ENCODE peak calls at places on chromosomes 16 and 17, in four cellular contexts. V is heart right ventricle, G is esophagus muscularis mucosa, O is colonic mucosa. T is an unnamed sample.

GRCh38 chr17:7650509-7651096 is at the start of gene ATP1B2:
- DNase-seq in G (no peak), O (peak; percentile 70), V (peak; percentile 68), T (peak; percentile 59)

GRCh38 chr17:59328534-59329095 is 2.8 kb upstream of the YPEL2 start:
- DNase-seq in G (no peak), V (no peak), O (no peak), T (no peak)

GRCh38 chr17:45384047-45384799 is 48.4 kb downstream of the ARHGAP27 start:
- DNase-seq in G (no peak), O (no peak), V (no peak), T (no peak)

GRCh38 chr16:72221216-72221995 is 49.5 kb upstream of the PMFBP1 start:
- DNase-seq in G (no peak), O (no peak), V (no peak), T (no peak)

GRCh38 chr17:45790296-45790922 is 6.3 kb downstream of the CRHR1 start:
- DNase-seq in O (no peak), V (no peak), G (no peak), T (no peak)

GRCh38 chr17:29292071-29292991 is 1.6 kb downstream of the NUFIP2 start:
- DNase-seq in G (no peak), O (peak; percentile 63), V (peak; percentile 70), T (peak; percentile 63)

GRCh38 chr16:1726661-1727502 is 20.9 kb downstream of the MAPK8IP3 start:
- DNase-seq in V (no peak), G (no peak), O (no peak), T (no peak)

GRCh38 chr17:19558946-19559345 is 25.3 kb downstream of the SLC47A1 start:
- DNase-seq in O (no peak), G (no peak), V (no peak), T (no peak)

GRCh38 chr16:19086322-19087199 is 19.1 kb downstream of the COQ7 start:
- DNase-seq in O (peak; percentile 91), G (peak; percentile 95), V (peak; percentile 79), T (peak; percentile 66)

GRCh38 chr16:23061669-23062068 is 87.6 kb downstream of the USP31 start:
- DNase-seq in O (no peak), V (no peak), G (peak; percentile 53), T (no peak)

DNA sequence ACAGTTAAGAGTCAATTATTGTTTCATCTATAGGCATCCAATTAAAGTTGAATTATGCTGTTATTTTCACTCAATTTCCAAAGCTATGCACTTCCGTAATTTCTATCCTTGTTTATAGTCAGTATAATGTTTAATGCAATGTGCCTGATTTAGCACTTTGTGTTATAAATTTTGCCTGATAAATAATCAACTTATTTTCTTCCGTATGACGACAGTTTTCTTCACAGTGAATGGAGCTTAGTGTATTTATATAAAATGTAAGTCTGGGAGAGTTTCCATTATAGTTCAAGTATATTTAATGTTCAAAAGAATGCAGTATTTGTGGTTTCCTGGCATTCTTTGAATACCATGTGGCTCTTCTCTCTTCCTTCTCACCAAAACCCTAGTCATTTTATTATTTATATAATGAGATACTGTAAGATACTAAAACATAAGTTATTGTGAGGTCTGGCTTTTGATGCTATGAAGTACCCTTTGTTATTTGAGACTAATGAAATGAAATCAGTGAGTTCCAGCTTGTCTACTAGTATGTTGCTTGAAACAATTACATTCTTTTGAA is 240.6 kb downstream of the PRKCA start:
- DNase-seq in G (no peak), O (no peak), V (no peak), T (no peak)
- H3K4me1 ChIP-seq in G (peaks cover 63% of the 10 kb centered on the region), O (peaks cover 14% of the 10 kb centered on the region), V (peaks cover 16% of the 10 kb centered on the region), T (peaks cover 64% of the 10 kb centered on the region)

DNA sequence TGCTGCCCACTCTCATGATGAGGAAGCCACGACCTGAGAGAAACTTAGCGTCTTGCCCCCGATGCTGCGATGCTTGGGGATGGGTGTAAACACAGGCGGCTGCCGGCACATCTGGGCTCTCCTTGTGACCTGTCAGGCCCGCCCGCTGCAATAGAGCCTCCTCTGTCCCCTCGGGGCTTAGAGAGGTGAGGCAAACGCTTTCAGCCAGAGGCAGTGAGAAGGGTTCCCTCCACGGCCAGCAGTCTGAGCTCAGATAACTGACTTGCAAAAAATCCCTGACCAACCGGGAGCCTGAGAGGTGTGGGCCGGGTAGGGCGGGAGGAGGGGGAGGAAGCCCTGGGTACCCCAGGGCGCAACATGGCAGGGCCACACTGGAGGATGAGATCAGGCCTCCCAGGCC is 260.6 kb downstream of the C16orf95 start:
- DNase-seq in O (no peak), G (no peak), V (no peak), T (no peak)
- H3K27me3 ChIP-seq in O (peaks cover 5% of the 10 kb centered on the region), G (no peaks in the 10 kb centered on the region), V (peaks cover 18% of the 10 kb centered on the region), T (no peaks in the 10 kb centered on the region)

GRCh38 chr16:14037960-14038359 is 33.2 kb upstream of the MRTFB start:
- DNase-seq in G (no peak), V (no peak), O (no peak), T (no peak)

GRCh38 chr16:14043278-14043677 is 27.8 kb upstream of the MRTFB start:
- DNase-seq in G (no peak), O (no peak), V (no peak), T (no peak)

GRCh38 chr16:14041164-14041563 is 30.0 kb upstream of the MRTFB start:
- DNase-seq in G (no peak), V (no peak), O (no peak), T (no peak)

GRCh38 chr16:14042706-14043105 is 28.4 kb upstream of the MRTFB start:
- DNase-seq in O (no peak), G (no peak), V (peak; percentile 47), T (no peak)

GRCh38 chr16:14043793-14044192 is 27.3 kb upstream of the MRTFB start:
- DNase-seq in G (no peak), V (no peak), O (no peak), T (no peak)
- H3K27ac ChIP-seq in G (peak overlapping the region; percentile 34), V (peak overlapping the region; percentile 81), O (no peak overlapping the region), T (no peak overlapping the region)

GRCh38 chr17:40344321-40345160 is 20.0 kb downstream of the GJD3 start:
- DNase-seq in V (no peak), G (no peak), O (no peak), T (no peak)

GRCh38 chr17:40343126-40344119 is 21.1 kb downstream of the GJD3 start:
- DNase-seq in V (peak; percentile 78), O (peak; percentile 56), G (no peak), T (no peak)

GRCh38 chr17:40340880-40341807 is 23.4 kb downstream of the GJD3 start:
- DNase-seq in V (peak; percentile 93), G (peak; percentile 97), O (peak; percentile 92), T (peak; percentile 88)

GRCh38 chr17:40341808-40342574 is 22.5 kb downstream of the GJD3 start:
- DNase-seq in G (no peak), V (peak; percentile 87), O (peak; percentile 93), T (peak; percentile 59)

GRCh38 chr17:40342575-40343058 is 21.9 kb downstream of the GJD3 start:
- DNase-seq in O (peak; percentile 56), V (no peak), G (no peak), T (no peak)
- H3K4me1 ChIP-seq in O (peaks cover 26% of the 10 kb centered on the region), V (peaks cover 79% of the 10 kb centered on the region), G (peaks cover 83% of the 10 kb centered on the region), T (peaks cover 73% of the 10 kb centered on the region)

GRCh38 chr17:48563385-48563838 is 14.7 kb downstream of the HOXB4 start:
- DNase-seq in V (no peak), O (no peak), G (no peak), T (no peak)

GRCh38 chr17:48563867-48564199 is 14.3 kb downstream of the HOXB4 start:
- DNase-seq in O (no peak), G (no peak), V (no peak), T (no peak)

GRCh38 chr17:48564200-48565023 is 13.7 kb downstream of the HOXB4 start:
- DNase-seq in G (no peak), O (no peak), V (no peak), T (no peak)

GRCh38 chr17:48561894-48562810 is 16.0 kb downstream of the HOXB4 start:
- DNase-seq in G (no peak), V (no peak), O (no peak), T (no peak)

DNA sequence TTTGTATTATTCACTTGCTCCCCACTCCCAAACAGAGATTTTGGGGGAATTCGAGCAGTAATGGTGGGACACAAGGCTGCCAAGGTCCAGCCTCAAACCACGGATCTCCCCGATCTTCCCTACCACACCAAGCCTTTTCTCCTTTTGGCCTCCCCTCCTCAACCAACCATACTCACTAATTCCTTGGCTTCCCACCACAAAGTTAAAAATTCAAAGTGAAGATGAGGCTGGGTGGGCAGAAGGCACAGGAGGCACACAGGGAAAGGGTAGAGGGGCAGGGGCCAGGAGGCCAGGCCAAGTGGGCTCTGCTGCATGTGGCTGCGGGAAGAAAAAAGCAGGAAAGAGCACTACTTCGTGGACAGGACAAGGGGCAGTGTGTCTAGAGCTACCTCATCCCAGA is 15.2 kb downstream of the HOXB4 start:
- DNase-seq in O (no peak), V (no peak), G (no peak), T (no peak)
- H3K27me3 ChIP-seq in O (no peaks in the 10 kb centered on the region), V (peaks cover 99% of the 10 kb centered on the region), G (no peaks in the 10 kb centered on the region), T (no peaks in the 10 kb centered on the region)

DNA sequence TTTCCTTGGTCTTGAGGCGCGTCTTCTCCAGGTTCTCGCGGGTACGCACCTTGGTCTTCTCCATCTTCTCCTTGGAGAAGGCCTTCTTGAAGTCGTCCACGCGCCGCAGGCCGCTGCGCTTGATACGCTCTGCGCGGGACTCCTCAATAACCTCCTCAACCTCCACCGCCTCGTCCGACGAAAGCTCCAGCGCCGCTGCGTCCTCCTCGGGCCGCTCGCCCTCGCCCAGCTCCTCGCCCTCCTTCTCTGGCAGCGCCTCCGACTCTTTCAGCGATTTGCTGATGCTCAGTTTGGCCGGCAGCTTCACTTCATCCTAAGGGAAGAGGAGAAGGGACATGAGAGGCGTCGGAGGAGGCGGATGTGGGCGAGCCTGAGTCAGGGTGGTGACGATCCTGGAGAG is 16.8 kb upstream of the STAT3 start:
- DNase-seq in V (no peak), G (no peak), O (no peak), T (no peak)
- H3K27ac ChIP-seq in V (peak overlapping the region; percentile 100), G (peak overlapping the region; percentile 97), O (no peak overlapping the region), T (no peak overlapping the region)

GRCh38 chr17:78709688-78710290 is 72.3 kb downstream of the CYTH1 start:
- DNase-seq in G (no peak), O (no peak), V (no peak), T (no peak)
- H3K4me1 ChIP-seq in G (peaks cover 44% of the 10 kb centered on the region), O (peaks cover 3% of the 10 kb centered on the region), V (peaks cover 5% of the 10 kb centered on the region), T (peaks cover 53% of the 10 kb centered on the region)

GRCh38 chr17:6065351-6065750 is 4.8 kb upstream of the WSCD1 start:
- DNase-seq in V (no peak), G (no peak), O (no peak), T (no peak)
- H3K27me3 ChIP-seq in V (peaks cover 49% of the 10 kb centered on the region), G (no peaks in the 10 kb centered on the region), O (peaks cover 6% of the 10 kb centered on the region), T (no peaks in the 10 kb centered on the region)

DNA sequence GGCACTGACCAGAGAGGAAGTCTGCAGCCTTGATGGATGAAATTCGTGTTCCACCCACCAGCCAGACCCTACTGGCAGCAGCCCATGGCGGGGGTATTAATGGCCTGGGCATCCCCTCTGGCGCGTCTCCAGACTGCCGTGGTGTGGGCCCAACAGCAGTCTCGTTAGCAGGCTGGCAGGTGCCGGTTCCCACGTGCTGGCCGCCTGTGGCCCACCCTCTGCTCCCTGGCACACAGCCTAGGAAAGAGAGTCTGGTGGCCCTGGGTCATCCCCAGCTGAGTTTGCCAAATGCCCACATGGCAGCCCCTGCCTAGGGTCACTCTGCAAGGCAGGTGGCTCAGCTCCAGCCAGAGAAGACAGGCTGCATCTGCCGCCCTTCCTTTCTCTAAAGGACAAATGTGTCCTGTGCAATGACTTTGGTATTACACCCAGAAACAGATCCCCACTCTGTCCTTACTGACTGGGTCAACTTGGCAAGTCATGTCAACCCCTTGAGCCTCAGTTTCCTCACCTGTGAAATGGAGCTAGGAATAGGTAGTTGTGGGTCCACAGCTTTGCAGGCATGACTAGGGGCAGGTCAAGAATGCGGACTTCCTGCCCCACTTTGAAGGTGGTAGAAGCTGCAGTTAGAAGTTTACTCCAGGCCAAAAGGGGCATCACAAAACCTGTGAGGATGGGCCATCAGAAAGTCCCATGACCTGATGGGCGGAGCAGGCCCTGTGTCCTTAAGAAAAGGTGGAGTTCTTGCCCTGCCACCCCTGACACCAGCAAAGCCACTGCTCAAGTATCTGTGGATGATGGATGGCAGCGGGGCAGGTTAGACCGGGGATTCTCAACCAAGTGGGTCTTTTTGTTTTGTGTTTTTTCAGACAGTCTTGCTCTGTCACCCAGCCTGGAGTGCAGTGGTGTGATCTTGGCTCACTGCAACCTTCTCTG is 76.6 kb downstream of the ABCC6 start:
- DNase-seq in O (no peak), V (peak; percentile 20), G (no peak), T (no peak)
- H3K27ac ChIP-seq in O (no peak overlapping the region), V (no peak overlapping the region), G (peak overlapping the region; percentile 82), T (no peak overlapping the region)